ENCODE peak calls at places on chromosomes 16 and 17, in five cellular contexts. K is heart left ventricle; U is activated CD4-positive, alpha-beta memory T cell treated with anti-CD3 and anti-CD28 coated beads, Interleukin-2, amount 10 ng/mL, durations not matched to agents 7 days and 5 days; J is Right ventricle myocardium superior; I is retina. E is an unnamed sample.

GRCh38 chr17:64778367-64779290 is 116.5 kb upstream of the SMURF2 start:
- DNase-seq in K (no peak), I (peak), U (peak), J (no peak), E (peak)

GRCh38 chr16:59192551-59193199 is 458.6 kb upstream of the GOT2 start:
- DNase-seq in I (peak), K (no peak), J (no peak), U (no peak), E (peak)

GRCh38 chr16:71610936-71611871 is 14.8 kb upstream of the MARVELD3 start:
- DNase-seq in I (peak), K (peak), U (peak), J (peak), E (peak)

GRCh38 chr16:74730049-74730683 is 29.5 kb upstream of the MLKL start:
- DNase-seq in K (no peak), U (no peak), J (no peak), I (no peak), E (no peak)

GRCh38 chr16:83561876-83562275 is 245.9 kb upstream of the HSBP1 start:
- DNase-seq in I (no peak), J (no peak), U (no peak), K (no peak), E (no peak)

GRCh38 chr17:48163809-48164208 is 56.2 kb downstream of the SNX11 start:
- DNase-seq in U (no peak), I (no peak), K (no peak), J (no peak), E (no peak)

GRCh38 chr16:87826798-87827587 is 42.3 kb downstream of the SLC7A5 start:
- DNase-seq in K (no peak), I (no peak), U (no peak), J (no peak), E (peak)

GRCh38 chr16:54542805-54543504 is 256.4 kb upstream of the IRX3 start:
- DNase-seq in J (no peak), I (no peak), U (no peak), K (no peak), E (no peak)

GRCh38 chr16:28110074-28110473 is 46.6 kb upstream of the GSG1L start:
- DNase-seq in J (no peak), U (no peak), I (no peak), K (no peak), E (no peak)

E was measured in H7.